ENCODE peak calls at places on chromosomes 13 and 19, in eight cellular contexts. U is NT2/D1; O is CD8-positive, alpha-beta T cell; X is tibial artery; I is esophagus muscularis mucosa; K is PC-9; N is esophagus squamous epithelium; R is CD8-positive, alpha-beta memory T cell. S is an unnamed sample. For H3K4me1, the result is how much of the 10 kb centered on the place peaks cover.

GRCh38 chr19:34155686-34156085 is 16.6 kb upstream of the LSM14A start:
- DNase-seq in K (no peak), I (no peak), U (no peak), O (no peak), X (no peak), N (no peak), R (no peak), S (no peak)

GRCh38 chr19:17282488-17283256 is 971 bp downstream of the ANKLE1 start:
- DNase-seq in R (peak), K (peak), U (peak), N (no peak), O (peak), I (peak), X (peak), S (peak)

GRCh38 chr19:6239401-6239844 is 40.4 kb downstream of the MLLT1 start:
- DNase-seq in K (no peak), N (no peak), R (no peak), X (no peak), I (no peak), O (no peak), U (no peak), S (no peak)

GRCh38 chr13:23505007-23505406 is 65.2 kb upstream of the TNFRSF19 start:
- DNase-seq in N (no peak), I (no peak), O (no peak), K (peak), U (no peak), X (no peak), R (no peak), S (no peak)

GRCh38 chr13:51865838-51866237 is 4.1 kb downstream of the CCDC70 start:
- DNase-seq in U (no peak), K (no peak), X (no peak), N (no peak), O (no peak), R (no peak), I (no peak), S (no peak)

GRCh38 chr13:50085063-50085462 is 69.8 kb downstream of the KCNRG start:
- DNase-seq in R (peak), K (no peak), X (no peak), N (no peak), U (no peak), O (no peak), I (no peak), S (peak)

GRCh38 chr13:106083620-106084350 is 451.7 kb downstream of the EFNB2 start:
- DNase-seq in N (no peak), U (no peak), I (no peak), K (peak), O (no peak), X (no peak), R (no peak), S (no peak)

GRCh38 chr19:651114-651818 is 11.6 kb downstream of the FGF22 start:
- DNase-seq in I (no peak), N (no peak), X (no peak), R (no peak), U (no peak), K (no peak), O (no peak), S (no peak)

GRCh38 chr13:87678353-87678752 is 7.2 kb downstream of the SLITRK5 start:
- DNase-seq in O (no peak), N (no peak), R (no peak), U (no peak), I (no peak), X (no peak), K (no peak), S (no peak)

GRCh38 chr19:4375164-4375619 is 25.2 kb downstream of the SH3GL1 start:
- DNase-seq in I (no peak), K (peak), N (no peak), O (no peak), U (no peak), X (no peak), R (no peak), S (no peak)

GRCh38 chr19:40254714-40255418 is 28.4 kb upstream of the CCNP start:
- DNase-seq in U (no peak), I (no peak), K (no peak), X (no peak), R (no peak), O (no peak), N (no peak), S (no peak)

GRCh38 chr19:41219924-41220567 is 1.0 kb downstream of the AXL start:
- DNase-seq in O (no peak), R (no peak), I (no peak), U (no peak), K (peak), X (peak), N (no peak), S (no peak)

GRCh38 chr13:50390503-50391248 is 375.4 kb downstream of the KCNRG start:
- DNase-seq in U (no peak), I (no peak), K (no peak), X (no peak), N (no peak), O (no peak), R (no peak), S (no peak)

GRCh38 chr19:35787227-35787799 is 11.9 kb downstream of the ARHGAP33 start:
- DNase-seq in I (no peak), N (no peak), U (no peak), K (no peak), R (no peak), O (no peak), X (no peak), S (no peak)

GRCh38 chr19:35673121-35673804 is 6.9 kb downstream of the UPK1A start:
- DNase-seq in R (no peak), N (no peak), O (peak), X (no peak), K (peak), I (no peak), U (no peak), S (no peak)

GRCh38 chr13:28415994-28416411 is 78.9 kb downstream of the FLT1 start:
- DNase-seq in R (no peak), X (no peak), O (no peak), U (no peak), N (no peak), I (no peak), K (no peak), S (peak)

GRCh38 chr19:812049-812816 is 9.5 kb downstream of the PLPPR3 start:
- DNase-seq in I (no peak), O (no peak), K (no peak), R (no peak), X (no peak), U (no peak), N (no peak), S (no peak)

GRCh38 chr13:35888327-35888940 is 242.7 kb downstream of the DCLK1 start:
- DNase-seq in I (no peak), O (no peak), X (no peak), R (no peak), N (no peak), U (no peak), K (no peak), S (no peak)

GRCh38 chr19:7806234-7806633 is 23.8 kb upstream of the EVI5L start:
- DNase-seq in R (no peak), N (no peak), K (no peak), U (no peak), I (no peak), X (no peak), O (no peak), S (no peak)

GRCh38 chr19:11375143-11375948 is 880 bp downstream of the SWSAP1 start:
- DNase-seq in I (no peak), K (peak), U (no peak), O (peak), X (peak), R (peak), N (no peak), S (peak)

GRCh38 chr19:38378866-38379265 is 4.5 kb downstream of the PSMD8 start:
- DNase-seq in O (no peak), I (no peak), R (no peak), N (no peak), X (no peak), U (no peak), K (no peak), S (no peak)

GRCh38 chr19:13817615-13818371 is 22.6 kb downstream of the ZSWIM4 start:
- DNase-seq in X (no peak), I (no peak), N (no peak), K (no peak), O (peak), U (no peak), R (no peak), S (no peak)

GRCh38 chr13:99600318-99600717 is 99.0 kb downstream of the TM9SF2 start:
- DNase-seq in N (no peak), O (no peak), U (no peak), I (no peak), X (no peak), R (peak), K (no peak), S (no peak)

GRCh38 chr19:18009412-18010066 is 1.6 kb downstream of the ARRDC2 start:
- DNase-seq in I (no peak), K (no peak), X (peak), U (no peak), R (no peak), N (no peak), O (no peak), S (no peak)

GRCh38 chr13:50594276-50594970 is 249.1 kb downstream of the DLEU7 start:
- DNase-seq in R (no peak), K (no peak), O (no peak), X (no peak), N (no peak), U (no peak), I (no peak), S (peak)

GRCh38 chr13:50389726-50390125 is 374.5 kb downstream of the KCNRG start:
- DNase-seq in X (no peak), U (no peak), R (no peak), I (no peak), O (no peak), N (no peak), K (no peak), S (no peak)

GRCh38 chr13:58018020-58018419 is 386.5 kb downstream of the PCDH17 start:
- DNase-seq in U (no peak), X (no peak), K (no peak), N (no peak), I (no peak), O (no peak), R (no peak), S (no peak)

GRCh38 chr19:47210689-47211316 is 20.2 kb downstream of the BBC3 start:
- DNase-seq in N (no peak), O (peak), I (peak), X (peak), R (peak), U (no peak), K (peak), S (peak)

GRCh38 chr19:13212759-13213330 is 62.6 kb downstream of the IER2 start:
- DNase-seq in X (peak), K (peak), O (peak), R (peak), N (no peak), U (peak), I (no peak), S (peak)

GRCh38 chr13:78133511-78133910 is 214.9 kb upstream of the EDNRB start:
- DNase-seq in K (no peak), O (no peak), R (no peak), X (no peak), I (no peak), N (no peak), U (no peak), S (no peak)

GRCh38 chr19:33681081-33681680 is 59.4 kb downstream of the CHST8 start:
- DNase-seq in N (no peak), O (no peak), X (no peak), I (no peak), K (no peak), R (no peak), U (no peak), S (no peak)

GRCh38 chr13:99465454-99465853 is 35.8 kb upstream of the TM9SF2 start:
- DNase-seq in N (no peak), O (no peak), R (no peak), U (no peak), K (no peak), X (no peak), I (peak), S (no peak)

GRCh38 chr13:75400775-75401174 is 81.2 kb downstream of the TBC1D4 start:
- DNase-seq in K (no peak), R (no peak), O (no peak), U (no peak), I (no peak), X (no peak), N (no peak), S (no peak)

GRCh38 chr13:75405976-75406703 is 75.8 kb downstream of the TBC1D4 start:
- DNase-seq in U (no peak), O (no peak), X (no peak), I (no peak), R (no peak), K (no peak), N (no peak), S (no peak)

GRCh38 chr13:75399879-75400217 is 82.1 kb downstream of the TBC1D4 start:
- DNase-seq in R (no peak), N (no peak), X (no peak), K (no peak), U (no peak), O (no peak), I (no peak), S (no peak)

GRCh38 chr13:75404721-75405120 is 77.2 kb downstream of the TBC1D4 start:
- DNase-seq in R (no peak), X (no peak), N (no peak), I (no peak), U (no peak), O (no peak), K (no peak), S (no peak)

DNA sequence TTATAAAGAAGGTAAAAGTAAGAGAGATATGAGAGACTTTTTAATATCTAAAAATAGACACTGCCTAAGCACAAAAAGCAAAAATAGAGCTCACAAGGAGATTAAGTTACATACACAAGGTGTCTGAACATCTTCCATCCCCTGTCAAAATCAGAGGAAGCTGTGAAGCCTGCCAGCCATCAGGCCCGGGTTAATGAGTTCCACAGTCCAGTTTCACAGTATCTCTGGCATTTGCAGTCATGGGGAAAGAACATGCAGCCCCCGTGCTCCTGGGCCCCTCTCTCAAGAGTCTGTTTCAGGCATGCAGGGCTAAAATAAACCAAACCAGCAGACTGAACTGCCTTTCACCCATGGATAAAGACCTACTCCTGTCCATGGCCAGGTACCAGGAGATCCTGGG is 79.2 kb downstream of the TBC1D4 start:
- DNase-seq in I (no peak), U (no peak), N (no peak), O (no peak), K (no peak), X (no peak), R (no peak), S (no peak)
- H3K4me1 ChIP-seq in I (under half), U (under half), N (under half), O (under half), K (under half), X (under half), R (under half), S (under half)

GRCh38 chr19:3366104-3366760 is at the start of gene NFIC:
- DNase-seq in I (peak), U (no peak), K (peak), N (no peak), R (no peak), O (no peak), X (peak), S (no peak)
- H3K4me1 ChIP-seq in I (half or more), U (under half), K (under half), N (half or more), R (under half), O (under half), X (half or more), S (under half)

GRCh38 chr13:97269603-97270002 is 47.5 kb downstream of the MBNL2 start:
- DNase-seq in N (no peak), R (no peak), I (no peak), U (no peak), X (no peak), O (no peak), K (no peak), S (no peak)
- H3K4me1 ChIP-seq in N (half or more), R (under half), I (half or more), U (under half), X (half or more), O (under half), K (under half), S (under half)

GRCh38 chr19:1893791-1894190 is 8.5 kb upstream of the ABHD17A start:
- DNase-seq in X (no peak), I (no peak), N (no peak), U (no peak), O (no peak), R (no peak), K (no peak), S (no peak)
- H3K4me1 ChIP-seq in X (under half), I (under half), N (under half), U (under half), O (under half), R (under half), K (under half), S (under half)

GRCh38 chr13:113610266-113610665 is 25.7 kb downstream of the TFDP1 start:
- DNase-seq in X (no peak), K (no peak), N (no peak), I (no peak), O (no peak), R (no peak), U (no peak), S (no peak)

GRCh38 chr13:113609616-113610015 is 25.1 kb downstream of the TFDP1 start:
- DNase-seq in N (no peak), I (no peak), X (no peak), U (no peak), K (no peak), O (no peak), R (no peak), S (no peak)

GRCh38 chr13:113611996-113612395 is 27.4 kb downstream of the TFDP1 start:
- DNase-seq in O (no peak), R (no peak), U (no peak), K (no peak), N (no peak), I (no peak), X (no peak), S (no peak)

GRCh38 chr13:113613789-113614379 is 29.3 kb downstream of the TFDP1 start:
- DNase-seq in R (no peak), U (no peak), O (no peak), I (no peak), N (no peak), X (no peak), K (no peak), S (no peak)

DNA sequence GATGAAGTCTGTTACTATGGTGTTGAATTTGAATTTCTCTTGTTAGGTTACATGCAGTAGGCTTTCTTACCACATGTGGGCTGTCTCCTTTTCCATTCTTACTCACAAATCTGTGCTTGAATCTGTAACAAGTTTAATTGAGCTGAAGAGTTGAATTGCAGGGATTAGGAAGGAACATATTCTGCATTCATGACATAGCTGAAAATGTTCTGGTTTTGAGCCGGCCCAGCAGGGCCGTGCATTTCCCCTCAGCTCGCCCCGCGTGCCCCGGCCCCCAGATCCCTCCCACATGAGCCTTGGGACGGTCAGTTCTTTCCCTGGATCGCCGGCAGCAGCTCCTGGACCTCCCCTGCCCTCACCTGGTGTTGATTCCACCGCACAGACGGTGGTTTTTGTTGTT is 28.1 kb downstream of the TFDP1 start:
- DNase-seq in I (no peak), O (no peak), N (no peak), R (no peak), K (no peak), X (no peak), U (no peak), S (no peak)
- H3K4me1 ChIP-seq in I (under half), O (under half), N (under half), R (under half), K (under half), X (under half), U (under half), S (under half)

GRCh38 chr19:45469835-45470146 is 2.0 kb downstream of the FOSB start:
- DNase-seq in U (no peak), X (peak), O (no peak), R (no peak), I (no peak), N (no peak), K (no peak), S (peak)
- H3K4me1 ChIP-seq in U (under half), X (under half), O (under half), R (under half), I (under half), N (under half), K (under half), S (under half)

S was measured in CD4-positive, CD25-positive, alpha-beta regulatory T cell.